ENCODE peak calls at places on chromosomes 11 and 22, in ten cellular contexts. P is A549, B is psoas muscle, I is dorsolateral prefrontal cortex, L is upper lobe of left lung, W is left ventricle myocardium inferior, T is PC-9, J is colonic mucosa, X is brain microvascular endothelial cell, H is stomach. N is an unnamed sample.

GRCh38 chr11:61598886-61599868 is 18.3 kb upstream of the SYT7 start:
- DNase-seq in P (no peak), B (peak; percentile 73), I (peak; percentile 64), L (no peak), W (peak; percentile 60), T (no peak), J (no peak), X (peak; percentile 29), H (no peak), N (no peak)

GRCh38 chr11:1308745-1309497 is 511 bp downstream of the TOLLIP start:
- DNase-seq in P (peak; percentile 49), B (no peak), I (no peak), L (no peak), W (no peak), T (no peak), J (no peak), X (no peak), H (no peak), N (no peak)

GRCh38 chr11:93089474-93090102 is 108.2 kb downstream of the SLC36A4 start:
- DNase-seq in P (peak; percentile 1), B (no peak), I (no peak), L (peak; percentile 34), W (no peak), T (no peak), J (peak; percentile 38), X (peak; percentile 60), H (no peak), N (no peak)

GRCh38 chr11:126105748-126106080 is 43.0 kb upstream of the CDON start:
- DNase-seq in P (no peak), B (no peak), I (no peak), L (no peak), W (no peak), T (no peak), J (no peak), X (no peak), H (no peak), N (no peak)

GRCh38 chr11:63574856-63575602 is 11.8 kb upstream of the PLAAT2 start:
- DNase-seq in P (no peak), B (peak; percentile 75), I (no peak), L (no peak), W (peak; percentile 33), T (no peak), J (peak; percentile 37), X (no peak), H (no peak), N (no peak)

GRCh38 chr22:31122532-31123291 is at the start of gene INPP5J:
- DNase-seq in P (peak; percentile 78), B (no peak), I (peak; percentile 69), L (peak; percentile 65), W (peak; percentile 59), T (peak; percentile 34), J (peak; percentile 84), X (peak; percentile 45), H (peak; percentile 69), N (peak; percentile 85)

GRCh38 chr11:130095326-130095725 is 25.6 kb downstream of the APLP2 start:
- DNase-seq in P (no peak), B (no peak), I (no peak), L (no peak), W (no peak), T (no peak), J (no peak), X (no peak), H (no peak), N (no peak)

GRCh38 chr11:69682221-69682620 is 7.1 kb upstream of the LTO1 start:
- DNase-seq in P (no peak), B (no peak), I (no peak), L (no peak), W (no peak), T (peak; percentile 61), J (no peak), X (no peak), H (no peak), N (no peak)

DNA sequence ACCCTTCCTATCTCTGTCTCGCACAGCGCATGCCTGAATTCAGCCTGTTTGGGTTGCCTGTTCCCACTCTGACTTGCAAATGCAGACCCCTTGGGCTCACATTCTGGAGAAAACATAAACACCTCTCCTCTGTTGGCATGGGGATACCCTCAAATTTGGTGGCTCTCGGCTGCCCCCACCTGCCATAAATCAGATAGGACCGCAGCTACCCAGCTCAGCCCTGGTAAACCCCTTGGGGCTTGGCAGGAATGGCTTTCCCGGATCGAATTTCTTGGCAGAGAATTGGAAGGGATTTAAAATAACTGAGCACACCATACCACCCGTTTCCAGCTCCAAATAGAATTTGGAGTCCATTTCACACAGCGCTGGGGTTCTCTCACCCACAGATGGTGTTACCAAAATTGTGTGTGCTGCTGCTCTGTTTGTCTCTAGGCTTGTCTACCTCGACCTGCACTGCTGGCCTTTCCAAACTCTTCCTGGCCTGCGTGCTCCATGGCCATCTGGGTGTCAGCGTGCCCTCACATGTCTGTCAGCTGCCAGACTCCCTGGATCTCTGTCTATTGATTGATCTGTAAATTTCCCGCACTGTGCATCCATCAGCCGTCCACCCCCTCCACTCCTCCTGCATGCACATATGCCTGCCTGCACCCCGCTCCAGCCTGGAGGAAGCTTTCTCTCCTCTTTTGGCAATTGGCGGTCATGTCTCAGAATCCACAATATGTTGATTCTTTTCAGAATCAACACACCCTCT is 134.0 kb downstream of the NTM start:
- DNase-seq in P (peak; percentile 4), B (peak; percentile 50), I (peak; percentile 80), L (no peak), W (no peak), T (no peak), J (no peak), X (no peak), H (peak; percentile 40), N (no peak)
- TF ChIP-seq CTCF in P (no peak), B (no peak), I (peak; percentile 73), L (no peak), W (peak; percentile 47), T (peak; percentile 18), J (no peak), X (peak; percentile 41), H (no peak), N (peak; percentile 18)

GRCh38 chr11:75652936-75653335 is 15.9 kb downstream of the MAP6 start:
- DNase-seq in P (no peak), B (no peak), I (no peak), L (no peak), W (no peak), T (no peak), J (no peak), X (no peak), H (no peak), N (no peak)

GRCh38 chr11:75656044-75656726 is 12.7 kb downstream of the MAP6 start:
- DNase-seq in P (no peak), B (no peak), I (no peak), L (no peak), W (no peak), T (no peak), J (no peak), X (no peak), H (no peak), N (no peak)

GRCh38 chr11:75654314-75654713 is 14.5 kb downstream of the MAP6 start:
- DNase-seq in P (no peak), B (no peak), I (no peak), L (no peak), W (no peak), T (peak; percentile 46), J (no peak), X (no peak), H (no peak), N (no peak)

GRCh38 chr11:75653532-75653931 is 15.3 kb downstream of the MAP6 start:
- DNase-seq in P (no peak), B (no peak), I (no peak), L (no peak), W (no peak), T (no peak), J (no peak), X (no peak), H (no peak), N (no peak)

DNA sequence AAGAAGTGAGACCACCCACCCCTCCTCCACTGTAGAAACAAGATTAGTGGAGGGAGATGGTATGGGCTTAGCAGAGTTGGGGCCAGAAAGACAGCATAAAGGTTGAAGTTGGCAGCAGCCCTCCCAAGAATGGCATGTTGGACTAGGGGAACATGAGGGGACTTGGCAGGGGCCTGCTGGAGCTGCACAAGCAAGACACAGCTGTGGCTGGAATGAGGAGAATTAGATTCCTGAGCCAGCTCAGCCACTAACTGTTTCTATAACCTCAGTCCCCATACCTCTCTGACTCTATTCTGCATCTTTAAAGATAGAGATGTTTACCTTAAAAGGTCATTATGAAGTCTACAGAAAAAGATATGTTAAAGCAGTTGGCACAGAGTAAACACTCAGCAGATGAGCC is 13.2 kb downstream of the MAP6 start:
- DNase-seq in P (no peak), B (no peak), I (no peak), L (no peak), W (no peak), T (no peak), J (no peak), X (no peak), H (no peak), N (no peak)
- H3K27ac ChIP-seq in P (no peak overlapping the region), B (no peak overlapping the region), I (no peak overlapping the region), L (no peak overlapping the region), W (no peak overlapping the region), T (no peak overlapping the region), J (no peak overlapping the region), X (no peak overlapping the region), H (no peak overlapping the region), N (no peak overlapping the region)

DNA sequence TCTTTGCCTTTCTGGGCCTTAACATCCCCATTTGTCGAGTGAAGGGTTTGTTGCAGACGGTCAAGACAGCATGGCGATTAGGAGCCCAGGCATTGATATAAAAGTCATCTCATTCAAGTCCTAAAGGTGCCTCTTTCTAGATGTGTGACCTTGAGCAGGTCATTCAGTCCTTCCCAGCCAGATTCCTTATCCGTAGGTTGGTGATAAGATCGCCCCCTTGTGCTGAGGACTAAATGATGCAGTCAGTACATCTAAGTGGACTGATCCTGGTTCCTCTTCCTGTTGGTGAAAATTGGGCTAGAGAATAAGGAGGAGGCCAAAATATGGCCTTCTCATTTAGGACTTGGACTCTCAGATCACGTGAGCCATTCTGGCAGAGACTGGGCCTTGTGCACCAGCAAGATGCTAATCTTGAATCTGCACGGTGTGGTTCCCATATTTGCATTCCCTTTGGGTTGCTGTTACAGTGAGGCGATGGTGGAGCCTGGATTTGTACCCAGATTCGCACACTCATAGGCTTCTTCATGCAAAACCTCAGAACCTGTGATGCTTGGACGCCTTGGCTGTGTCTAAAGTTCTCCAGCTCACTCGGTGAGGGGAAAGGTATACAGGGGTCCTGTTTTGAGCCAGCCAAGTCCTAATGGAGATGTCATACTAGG is 156.8 kb downstream of the MYO18B start:
- DNase-seq in P (no peak), B (no peak), I (no peak), L (no peak), W (no peak), T (no peak), J (no peak), X (no peak), H (no peak), N (no peak)
- TF ChIP-seq CTCF in P (no peak), B (no peak), I (peak; percentile 23), L (no peak), W (peak; percentile 21), T (peak; percentile 38), J (no peak), X (no peak), H (no peak), N (no peak)

GRCh38 chr11:35338928-35339327 is 80.4 kb downstream of the SLC1A2 start:
- DNase-seq in P (no peak), B (no peak), I (no peak), L (no peak), W (no peak), T (no peak), J (no peak), X (no peak), H (no peak), N (no peak)

GRCh38 chr11:35340101-35340500 is 79.3 kb downstream of the SLC1A2 start:
- DNase-seq in P (no peak), B (no peak), I (no peak), L (no peak), W (no peak), T (no peak), J (no peak), X (no peak), H (no peak), N (no peak)

GRCh38 chr11:35335226-35335625 is 84.1 kb downstream of the SLC1A2 start:
- DNase-seq in P (no peak), B (peak; percentile 51), I (no peak), L (peak; percentile 24), W (no peak), T (no peak), J (no peak), X (no peak), H (no peak), N (no peak)

GRCh38 chr11:35337919-35338316 is 81.4 kb downstream of the SLC1A2 start:
- DNase-seq in P (no peak), B (no peak), I (no peak), L (no peak), W (no peak), T (no peak), J (no peak), X (no peak), H (no peak), N (no peak)

DNA sequence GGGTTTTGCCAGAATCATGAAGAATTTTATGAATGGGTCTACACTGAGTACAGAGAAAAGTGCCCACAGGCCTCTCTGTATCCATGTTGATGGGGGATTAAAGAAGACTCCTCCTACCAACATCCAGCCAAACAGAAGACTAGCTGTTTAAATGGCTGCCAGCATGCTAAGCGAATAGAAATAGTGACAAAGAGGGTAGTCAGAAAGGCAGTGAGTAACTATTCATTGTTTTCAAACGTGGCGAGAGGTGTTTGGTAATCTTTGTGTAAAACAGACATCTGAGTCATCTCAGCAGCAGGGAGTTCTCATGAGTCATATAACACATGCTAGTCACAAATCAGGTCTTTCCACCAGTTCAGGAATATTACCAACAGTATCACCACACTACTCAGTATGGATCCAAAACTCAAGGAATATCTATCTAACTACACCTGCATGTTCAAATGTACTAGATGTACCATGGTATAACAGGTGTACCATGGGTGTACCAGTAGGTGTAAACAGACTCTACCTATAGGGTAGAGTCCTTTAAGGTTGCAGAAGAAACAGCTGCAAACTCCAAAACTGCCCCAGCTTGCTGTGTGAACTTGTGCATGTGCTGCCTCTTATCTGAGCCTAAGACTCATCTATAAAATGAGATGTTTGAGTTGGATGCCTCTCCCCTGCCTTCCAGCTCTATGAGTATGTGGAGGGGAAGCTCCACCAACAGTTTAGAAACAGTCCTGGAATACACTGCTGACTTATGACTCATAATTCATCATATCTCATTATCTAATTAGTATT is 82.0 kb downstream of the SLC1A2 start:
- DNase-seq in P (peak; percentile 95), B (no peak), I (no peak), L (peak; percentile 26), W (no peak), T (peak; percentile 99), J (no peak), X (peak; percentile 98), H (no peak), N (peak; percentile 49)
- H3K27ac ChIP-seq in P (peak overlapping the region; percentile 67), B (peak overlapping the region; percentile 19), I (no peak overlapping the region), L (peak overlapping the region; percentile 2), W (no peak overlapping the region), T (peak overlapping the region; percentile 92), J (no peak overlapping the region), X (peak overlapping the region; percentile 99), H (no peak overlapping the region), N (peak overlapping the region; percentile 42)